ENCODE peak calls at places on chromosomes 2 and 18, in seven cellular contexts. B is PC-9, H is MCF 10A, C is colonic mucosa, L is astrocyte of the spinal cord, M is cardiac fibroblast, V is AG04449. R is an unnamed sample.

GRCh38 chr2:66084948-66085590 is 349.9 kb upstream of the MEIS1 start:
- DNase-seq in B (no peak), H (no peak), L (no peak), M (no peak), C (no peak), V (no peak), R (no peak)

GRCh38 chr18:37567061-37567993 is 1.7 kb upstream of the CELF4 start:
- DNase-seq in B (no peak), V (no peak), C (no peak), H (no peak), L (no peak), M (no peak), R (no peak)

GRCh38 chr18:38174173-38174572 is 608.6 kb upstream of the CELF4 start:
- DNase-seq in C (no peak), L (no peak), B (no peak), H (no peak), V (no peak), M (no peak), R (no peak)

GRCh38 chr2:10071595-10071994 is 8.6 kb downstream of the CYS1 start:
- DNase-seq in L (no peak), B (no peak), M (no peak), H (no peak), C (no peak), V (no peak), R (no peak)

GRCh38 chr2:134408791-134409190 is 154.9 kb downstream of the MGAT5 start:
- DNase-seq in B (no peak), H (no peak), L (no peak), V (no peak), M (no peak), C (no peak), R (peak)

GRCh38 chr2:196380098-196380497 is 208.7 kb upstream of the STK17B start:
- DNase-seq in L (no peak), H (no peak), M (no peak), B (no peak), V (no peak), C (no peak), R (no peak)

GRCh38 chr18:75846321-75846720 is 418.8 kb upstream of the SMIM21 start:
- DNase-seq in V (no peak), H (no peak), M (no peak), L (no peak), C (no peak), B (no peak), R (no peak)

GRCh38 chr2:126703311-126703710 is 47.4 kb downstream of the GYPC start:
- DNase-seq in B (no peak), L (no peak), V (no peak), H (no peak), C (no peak), M (no peak), R (no peak)

GRCh38 chr2:30981519-30981918 is 156.7 kb downstream of the GALNT14 start:
- DNase-seq in B (no peak), V (no peak), M (peak), L (no peak), C (no peak), H (no peak), R (no peak)

GRCh38 chr2:134549104-134549503 is 169.7 kb downstream of the TMEM163 start:
- DNase-seq in V (peak), C (no peak), M (peak), H (peak), L (no peak), B (no peak), R (peak)

GRCh38 chr2:30385327-30385726 is 61.7 kb upstream of the LCLAT1 start:
- DNase-seq in C (no peak), H (peak), V (no peak), L (peak), M (peak), B (peak), R (peak)

GRCh38 chr2:40489678-40489960 is 37.7 kb upstream of the SLC8A1 start:
- DNase-seq in H (no peak), L (no peak), C (no peak), V (no peak), M (no peak), B (no peak), R (no peak)

GRCh38 chr18:30245756-30246515 is 796.6 kb downstream of the DSC3 start:
- DNase-seq in B (no peak), L (peak), H (no peak), M (no peak), V (no peak), C (no peak), R (no peak)

GRCh38 chr2:74384051-74384450 is 3.9 kb upstream of the DCTN1 start:
- DNase-seq in H (no peak), L (no peak), B (no peak), M (peak), C (no peak), V (no peak), R (no peak)

GRCh38 chr2:228181098-228182019 is at the start of gene SPHKAP:
- DNase-seq in M (no peak), B (no peak), L (no peak), H (no peak), V (no peak), C (no peak), R (no peak)

GRCh38 chr2:239577913-239578312 is 177.1 kb upstream of the HDAC4 start:
- DNase-seq in M (no peak), V (no peak), L (no peak), B (no peak), H (no peak), C (no peak), R (no peak)

GRCh38 chr2:145065278-145065677 is 545.4 kb upstream of the ZEB2 start:
- DNase-seq in B (no peak), H (no peak), L (no peak), C (no peak), V (no peak), M (peak), R (no peak)

GRCh38 chr2:238912916-238913875 is 65.3 kb downstream of the TWIST2 start:
- DNase-seq in B (no peak), H (no peak), C (no peak), L (no peak), M (no peak), V (no peak), R (no peak)

GRCh38 chr2:205704101-205704741 is 21.9 kb downstream of the NRP2 start:
- DNase-seq in L (peak), C (no peak), H (no peak), B (no peak), V (no peak), M (no peak), R (no peak)

GRCh38 chr2:38747007-38747424 is 4.1 kb downstream of the SRSF7 start:
- DNase-seq in V (no peak), H (no peak), L (no peak), M (no peak), C (no peak), B (no peak), R (no peak)

GRCh38 chr2:16055848-16056580 is 115.7 kb downstream of the MYCN start:
- DNase-seq in L (no peak), B (no peak), V (no peak), C (no peak), H (no peak), M (no peak), R (no peak)

GRCh38 chr2:79040967-79041582 is 15.6 kb downstream of the REG3G start:
- DNase-seq in B (no peak), L (no peak), M (no peak), C (no peak), H (no peak), V (no peak), R (no peak)

GRCh38 chr2:72895759-72896281 is 8.6 kb downstream of the SPR start:
- DNase-seq in M (peak), H (no peak), V (no peak), L (no peak), C (peak), B (peak), R (peak)

GRCh38 chr2:121075641-121076500 is 209.1 kb downstream of the TFCP2L1 start:
- DNase-seq in V (no peak), L (no peak), B (peak), H (peak), M (peak), C (no peak), R (no peak)

GRCh38 chr2:215269397-215270117 is 42.3 kb upstream of the ATIC start:
- DNase-seq in L (peak), M (peak), B (peak), H (peak), V (peak), C (peak), R (peak)

GRCh38 chr2:136117391-136117841 is 533 bp downstream of the CXCR4 start:
- DNase-seq in B (no peak), C (peak), M (peak), L (peak), H (peak), V (no peak), R (peak)

GRCh38 chr2:197889041-197889440 is 84.6 kb downstream of the PLCL1 start:
- DNase-seq in L (peak), M (peak), C (no peak), H (peak), V (no peak), B (no peak), R (peak)

GRCh38 chr2:188291617-188292445 is at the start of gene GULP1:
- DNase-seq in L (peak), M (peak), V (no peak), B (peak), C (peak), H (peak), R (peak)
- TF ChIP-seq CTCF in L (peak), M (peak), V (peak), B (peak), C (peak), H (peak), R (peak)

GRCh38 chr2:224579411-224579810 is 5.8 kb downstream of the CUL3 start:
- DNase-seq in M (peak), B (no peak), V (no peak), L (peak), H (peak), C (no peak), R (peak)
- TF ChIP-seq CTCF in M (no peak), B (no peak), V (no peak), L (no peak), H (no peak), C (no peak), R (no peak)

GRCh38 chr2:59029058-59029457 is 787.9 kb upstream of the FANCL start:
- DNase-seq in C (no peak), M (no peak), H (no peak), L (no peak), V (no peak), B (no peak), R (no peak)

GRCh38 chr2:59021786-59022185 is 780.7 kb upstream of the FANCL start:
- DNase-seq in C (no peak), M (no peak), H (no peak), B (no peak), V (no peak), L (no peak), R (no peak)

GRCh38 chr2:59027320-59027719 is 786.2 kb upstream of the FANCL start:
- DNase-seq in H (no peak), M (no peak), C (no peak), B (no peak), L (no peak), V (no peak), R (no peak)

GRCh38 chr2:59019551-59020164 is 778.5 kb upstream of the FANCL start:
- DNase-seq in H (no peak), M (no peak), L (no peak), V (no peak), C (no peak), B (no peak), R (no peak)

DNA sequence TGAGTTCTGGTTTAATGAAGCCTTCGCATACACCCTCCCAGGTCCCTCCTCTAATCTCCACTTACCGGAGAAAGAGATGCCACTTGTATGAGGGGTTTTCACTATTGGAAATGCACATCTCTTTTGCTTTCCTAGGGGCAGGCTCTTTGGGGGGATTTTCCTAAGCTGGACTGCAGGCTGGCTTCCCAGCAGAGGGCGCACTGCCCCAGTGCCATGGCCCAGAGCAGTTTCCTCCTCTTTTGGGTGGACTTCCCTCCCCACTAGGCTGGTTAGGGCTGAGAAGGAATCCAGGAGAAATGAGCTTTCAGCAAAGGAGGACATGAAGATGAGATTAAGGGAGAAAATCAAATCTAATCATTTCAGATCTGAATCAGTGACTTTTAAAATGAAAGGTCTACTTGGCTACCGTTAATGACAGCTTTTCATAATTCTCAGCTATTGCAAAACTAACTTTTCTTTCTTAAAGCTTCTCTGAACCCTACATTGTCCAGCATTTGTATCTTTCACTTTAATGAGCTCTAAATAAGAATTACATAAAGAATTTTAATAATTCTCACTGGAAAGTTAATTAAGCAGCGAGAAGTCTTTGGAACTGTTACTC is 784.1 kb upstream of the FANCL start:
- DNase-seq in C (peak), B (peak), L (peak), V (no peak), H (peak), M (peak), R (peak)
- TF ChIP-seq CTCF in C (peak), B (peak), L (peak), V (peak), H (peak), M (peak), R (peak)

GRCh38 chr2:219458996-219459395 is 24.4 kb downstream of the SPEG start:
- DNase-seq in L (no peak), V (no peak), H (no peak), B (no peak), M (no peak), C (no peak), R (no peak)

GRCh38 chr2:219460424-219460926 is 25.8 kb downstream of the SPEG start:
- DNase-seq in C (no peak), H (no peak), V (no peak), B (no peak), L (peak), M (peak), R (no peak)

GRCh38 chr2:219455635-219456034 is 21.0 kb downstream of the SPEG start:
- DNase-seq in V (no peak), M (no peak), C (no peak), H (no peak), L (no peak), B (no peak), R (no peak)

GRCh38 chr2:219459460-219460311 is 25.0 kb downstream of the SPEG start:
- DNase-seq in M (peak), L (peak), V (no peak), H (peak), B (peak), C (peak), R (peak)

GRCh38 chr2:219457784-219458369 is 23.2 kb downstream of the SPEG start:
- DNase-seq in V (no peak), M (no peak), L (no peak), B (peak), H (peak), C (no peak), R (peak)
- TF ChIP-seq CTCF in V (no peak), M (no peak), L (no peak), B (no peak), H (peak), C (no peak), R (no peak)

GRCh38 chr2:23622966-23623665 is 238.1 kb downstream of the KLHL29 start:
- DNase-seq in L (no peak), V (no peak), C (no peak), H (no peak), B (no peak), M (no peak), R (no peak)

GRCh38 chr2:23624915-23625314 is 239.9 kb downstream of the KLHL29 start:
- DNase-seq in H (no peak), M (no peak), V (no peak), B (no peak), C (no peak), L (no peak), R (no peak)

GRCh38 chr2:23625726-23626125 is 240.7 kb downstream of the KLHL29 start:
- DNase-seq in B (no peak), H (no peak), L (no peak), V (no peak), M (no peak), C (no peak), R (no peak)

GRCh38 chr2:23622466-23622865 is 237.5 kb downstream of the KLHL29 start:
- DNase-seq in C (no peak), B (no peak), H (no peak), V (no peak), L (no peak), M (no peak), R (no peak)

DNA sequence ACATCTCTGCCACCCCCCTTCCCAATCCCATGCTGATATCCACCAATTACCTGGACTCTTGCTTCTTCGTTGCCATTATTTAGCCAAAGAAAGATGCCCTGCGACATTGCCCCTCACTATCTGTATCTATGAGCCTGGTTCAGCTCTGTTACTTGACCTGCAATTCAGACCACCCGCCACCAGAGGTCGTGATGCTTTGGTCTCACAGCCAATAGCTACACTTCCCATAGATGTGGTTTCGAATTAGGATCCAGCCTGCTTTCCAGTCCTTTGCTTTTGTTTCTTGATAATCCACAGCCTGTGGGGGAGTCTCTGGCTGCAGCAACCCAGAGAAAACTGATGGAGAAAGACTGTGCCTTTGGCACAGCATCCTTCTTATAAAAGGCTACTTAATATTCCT is 239.4 kb downstream of the KLHL29 start:
- DNase-seq in M (no peak), B (no peak), H (peak), V (no peak), C (peak), L (no peak), R (peak)
- TF ChIP-seq CTCF in M (peak), B (peak), H (peak), V (peak), C (peak), L (peak), R (peak)

GRCh38 chr2:202519453-202519852 is 115.3 kb upstream of the FAM117B start:
- DNase-seq in V (no peak), B (no peak), H (no peak), C (no peak), L (no peak), M (no peak), R (no peak)
- TF ChIP-seq CTCF in V (no peak), B (no peak), H (no peak), C (no peak), L (no peak), M (no peak), R (no peak)

R was measured in epithelial cell of esophagus.